ENCODE peak calls at places on chromosomes 3 and 15, in four cellular contexts. G is ACHN; R is stimulated activated CD8-positive, alpha-beta memory T cell treated with anti-CD3 and anti-CD28 coated beads, Interleukin-7, amount 100 ng/mL, for 24 hours; F is HT-29. A is an unnamed sample.

GRCh38 chr3:122100591-122101491 is 45.7 kb downstream of the CD86 start:
- DNase-seq in R (no peak), F (no peak), G (no peak), A (no peak)

GRCh38 chr3:120357807-120358206 is 8.7 kb upstream of the LRRC58 start:
- DNase-seq in G (no peak), F (peak; percentile 9), R (no peak), A (no peak)

GRCh38 chr15:92361321-92362090 is 32.2 kb upstream of the ST8SIA2 start:
- DNase-seq in R (no peak), G (no peak), F (no peak), A (no peak)

GRCh38 chr3:17194116-17194515 is 309.4 kb downstream of the PLCL2 start:
- DNase-seq in F (no peak), R (no peak), G (no peak), A (no peak)

GRCh38 chr3:121155023-121155422 is 247.0 kb downstream of the STXBP5L start:
- DNase-seq in F (no peak), G (peak; percentile 32), R (no peak), A (no peak)

GRCh38 chr3:123294296-123294938 is 92.7 kb downstream of the SEC22A start:
- DNase-seq in F (no peak), R (no peak), G (no peak), A (no peak)

GRCh38 chr3:108021533-108021932 is 69.3 kb downstream of the CD47 start:
- DNase-seq in R (no peak), G (no peak), F (no peak), A (no peak)

GRCh38 chr15:55514414-55514850 is 6.4 kb upstream of the DNAAF4 start:
- DNase-seq in F (peak; percentile 66), G (no peak), R (no peak), A (no peak)

GRCh38 chr3:146313411-146314111 is 62.7 kb upstream of the PLSCR4 start:
- DNase-seq in F (no peak), G (no peak), R (no peak), A (peak; percentile 4)

GRCh38 chr3:155743616-155744015 is 1.3 kb downstream of the PLCH1 start:
- DNase-seq in G (peak; percentile 12), R (no peak), F (peak; percentile 52), A (no peak)

GRCh38 chr3:187295635-187296034 is 4.1 kb upstream of the MASP1 start:
- DNase-seq in F (peak; percentile 16), G (no peak), R (no peak), A (no peak)